ENCODE peak calls at places on chromosomes 3 and 15, in ten cellular contexts. Z is iPS-NIHi11, C is cardiac septum, V is iPS DF 6.9, I is foreskin keratinocyte, J is cardiac muscle cell, S is left ventricle myocardium inferior, G is epithelial cell of esophagus, N is dermis microvascular lymphatic vessel endothelial cell, E is KG1. F is an unnamed sample.

GRCh38 chr3:32180151-32180850 is 58.2 kb upstream of the CMTM8 start:
- DNase-seq in Z (no peak), C (no peak), V (no peak), I (no peak), J (no peak), S (no peak), G (no peak), N (no peak), E (no peak), F (no peak)

GRCh38 chr3:174776123-174776522 is 83.0 kb upstream of the NAALADL2 start:
- DNase-seq in Z (no peak), C (no peak), V (no peak), I (peak; percentile 59), J (peak; percentile 28), S (no peak), G (peak; percentile 95), N (no peak), E (no peak), F (no peak)

GRCh38 chr15:66757030-66757429 is 55.0 kb downstream of the SMAD6 start:
- DNase-seq in Z (no peak), C (no peak), V (no peak), I (no peak), J (no peak), S (no peak), G (no peak), N (no peak), E (no peak), F (no peak)

GRCh38 chr3:120258009-120258408 is 27.0 kb downstream of the GPR156 start:
- DNase-seq in Z (no peak), C (no peak), V (no peak), I (no peak), J (no peak), S (no peak), G (no peak), N (no peak), E (no peak), F (no peak)

GRCh38 chr3:6753536-6753935 is 107.4 kb upstream of the GRM7 start:
- DNase-seq in Z (no peak), C (no peak), V (no peak), I (no peak), J (no peak), S (no peak), G (no peak), N (no peak), E (no peak), F (no peak)

GRCh38 chr3:123286308-123287023 is 84.7 kb downstream of the SEC22A start:
- DNase-seq in Z (peak; percentile 92), C (peak; percentile 69), V (peak; percentile 50), I (peak; percentile 19), J (peak; percentile 81), S (no peak), G (peak; percentile 79), N (peak; percentile 76), E (peak; percentile 3), F (peak; percentile 89)

GRCh38 chr3:126264952-126265351 is 84.6 kb upstream of the ALDH1L1 start:
- DNase-seq in Z (no peak), C (no peak), V (no peak), I (no peak), J (no peak), S (no peak), G (no peak), N (no peak), E (no peak), F (no peak)

GRCh38 chr15:64813075-64813474 is 12.4 kb downstream of the PIF1 start:
- DNase-seq in Z (no peak), C (no peak), V (no peak), I (no peak), J (peak; percentile 58), S (no peak), G (peak; percentile 10), N (no peak), E (no peak), F (no peak)

GRCh38 chr3:32203854-32204253 is 34.6 kb upstream of the CMTM8 start:
- DNase-seq in Z (no peak), C (no peak), V (no peak), I (no peak), J (peak; percentile 35), S (no peak), G (peak; percentile 38), N (peak; percentile 52), E (no peak), F (no peak)

GRCh38 chr3:12353796-12354505 is 65.1 kb downstream of the PPARG start:
- DNase-seq in Z (no peak), C (no peak), V (no peak), I (no peak), J (peak; percentile 72), S (no peak), G (peak; percentile 56), N (no peak), E (no peak), F (no peak)

GRCh38 chr3:163626753-163627152 is 1451.5 kb downstream of the SI start:
- DNase-seq in Z (no peak), C (no peak), V (no peak), I (no peak), J (no peak), S (no peak), G (no peak), N (no peak), E (no peak), F (no peak)

GRCh38 chr3:98886525-98886924 is 15.0 kb downstream of the DCBLD2 start:
- DNase-seq in Z (no peak), C (no peak), V (no peak), I (no peak), J (no peak), S (no peak), G (no peak), N (peak; percentile 51), E (no peak), F (no peak)

GRCh38 chr15:72271895-72272212 is 500 bp downstream of the PARP6 start:
- DNase-seq in Z (peak; percentile 52), C (no peak), V (no peak), I (peak; percentile 8), J (peak; percentile 21), S (no peak), G (peak; percentile 24), N (peak; percentile 9), E (no peak), F (peak; percentile 47)

GRCh38 chr3:45499529-45499928 is 95.0 kb upstream of the LIMD1 start:
- DNase-seq in Z (no peak), C (no peak), V (no peak), I (no peak), J (peak; percentile 71), S (no peak), G (peak; percentile 59), N (peak; percentile 66), E (no peak), F (peak; percentile 59)

GRCh38 chr3:11140054-11140712 is 14.1 kb upstream of the HRH1 start:
- DNase-seq in Z (no peak), C (no peak), V (no peak), I (no peak), J (no peak), S (no peak), G (peak; percentile 50), N (peak; percentile 52), E (peak; percentile 82), F (no peak)

GRCh38 chr3:81216192-81216591 is 545.3 kb downstream of the GBE1 start:
- DNase-seq in Z (no peak), C (no peak), V (no peak), I (peak; percentile 55), J (peak; percentile 15), S (no peak), G (peak; percentile 59), N (peak; percentile 24), E (no peak), F (peak; percentile 12)

GRCh38 chr3:42742688-42743087 is 30.4 kb downstream of the CCDC13 start:
- DNase-seq in Z (no peak), C (no peak), V (no peak), I (no peak), J (no peak), S (no peak), G (no peak), N (no peak), E (no peak), F (no peak)

GRCh38 chr3:126111566-126112475 is 27.9 kb upstream of the SLC41A3 start:
- DNase-seq in Z (peak; percentile 9), C (peak; percentile 61), V (no peak), I (no peak), J (no peak), S (no peak), G (no peak), N (no peak), E (no peak), F (no peak)

GRCh38 chr15:93173369-93173768 is 84.4 kb upstream of the RGMA start:
- DNase-seq in Z (no peak), C (no peak), V (no peak), I (peak; percentile 84), J (peak; percentile 49), S (no peak), G (peak; percentile 94), N (peak; percentile 2), E (no peak), F (peak; percentile 53)

GRCh38 chr3:180036092-180036677 is 552 bp downstream of the PEX5L start:
- DNase-seq in Z (no peak), C (no peak), V (no peak), I (no peak), J (no peak), S (no peak), G (no peak), N (no peak), E (no peak), F (no peak)

GRCh38 chr3:152657002-152657400 is 177.9 kb upstream of the P2RY1 start:
- DNase-seq in Z (peak; percentile 22), C (no peak), V (peak; percentile 33), I (no peak), J (no peak), S (no peak), G (no peak), N (no peak), E (no peak), F (no peak)

GRCh38 chr3:175346573-175347356 is 487.6 kb downstream of the NAALADL2 start:
- DNase-seq in Z (peak; percentile 37), C (peak; percentile 76), V (no peak), I (peak; percentile 62), J (peak; percentile 96), S (peak; percentile 41), G (peak; percentile 95), N (peak; percentile 70), E (no peak), F (peak; percentile 87)

GRCh38 chr3:106773795-106774194 is 603.4 kb upstream of the CCDC54 start:
- DNase-seq in Z (no peak), C (no peak), V (no peak), I (no peak), J (no peak), S (no peak), G (no peak), N (no peak), E (no peak), F (no peak)

GRCh38 chr15:93706476-93706875 is 524.9 kb upstream of the MCTP2 start:
- DNase-seq in Z (no peak), C (no peak), V (no peak), I (no peak), J (no peak), S (no peak), G (no peak), N (no peak), E (no peak), F (no peak)

GRCh38 chr15:66997212-66997611 is 68.2 kb upstream of the SMAD3 start:
- DNase-seq in Z (no peak), C (no peak), V (no peak), I (peak; percentile 68), J (peak; percentile 55), S (no peak), G (peak; percentile 63), N (no peak), E (no peak), F (peak; percentile 71)

GRCh38 chr3:186931487-186932280 is 1.4 kb downstream of the ST6GAL1 start:
- DNase-seq in Z (peak; percentile 53), C (peak; percentile 88), V (no peak), I (no peak), J (no peak), S (peak; percentile 61), G (peak; percentile 60), N (peak; percentile 51), E (no peak), F (no peak)

GRCh38 chr15:41967506-41968206 is 4.7 kb downstream of the EHD4 start:
- DNase-seq in Z (no peak), C (peak; percentile 77), V (no peak), I (no peak), J (peak; percentile 70), S (no peak), G (peak; percentile 51), N (peak; percentile 56), E (peak; percentile 24), F (peak; percentile 53)

F was measured in AG20443.